ENCODE peak calls at places on chromosome 13, in eight cellular contexts. N is transverse colon, Q is sigmoid colon, B is suprapubic skin, P is esophagus muscularis mucosa, E is stomach, C is SK-N-SH, Y is HepG2. F is an unnamed sample.

GRCh38 chr13:34257980-34258379 is 440.0 kb downstream of the RFC3 start:
- DNase-seq in N (no peak), Q (no peak), B (no peak), P (no peak), E (no peak), C (no peak), Y (no peak), F (no peak)

GRCh38 chr13:30792257-30793000 is 57.1 kb downstream of the ALOX5AP start:
- DNase-seq in N (peak), Q (peak), B (no peak), P (no peak), E (peak), C (peak), Y (peak), F (peak)

GRCh38 chr13:102563267-102563666 is 33.5 kb upstream of the TPP2 start:
- DNase-seq in N (no peak), Q (no peak), B (no peak), P (no peak), E (no peak), C (no peak), Y (no peak), F (no peak)

GRCh38 chr13:27619711-27620376 is 485 bp downstream of the LNX2 start:
- DNase-seq in N (peak), Q (peak), B (peak), P (no peak), E (no peak), C (peak), Y (peak), F (no peak)

GRCh38 chr13:40994581-40995230 is 24.4 kb downstream of the ELF1 start:
- DNase-seq in N (no peak), Q (no peak), B (no peak), P (no peak), E (no peak), C (no peak), Y (no peak), F (no peak)

GRCh38 chr13:59774511-59774911 is 389.2 kb downstream of the DIAPH3 start:
- DNase-seq in N (no peak), Q (no peak), B (no peak), P (no peak), E (no peak), C (no peak), Y (peak), F (no peak)

GRCh38 chr13:52344108-52344507 is 61.9 kb downstream of the THSD1 start:
- DNase-seq in N (no peak), Q (no peak), B (no peak), P (no peak), E (no peak), C (no peak), Y (no peak), F (no peak)

GRCh38 chr13:108705031-108705430 is 75.6 kb downstream of the MYO16 start:
- DNase-seq in N (no peak), Q (no peak), B (no peak), P (no peak), E (no peak), C (no peak), Y (peak), F (no peak)

GRCh38 chr13:40063743-40064142 is 408.3 kb downstream of the COG6 start:
- DNase-seq in N (no peak), Q (no peak), B (no peak), P (peak), E (peak), C (no peak), Y (peak), F (no peak)

GRCh38 chr13:26019881-26020535 is 31.8 kb downstream of the SHISA2 start:
- DNase-seq in N (no peak), Q (no peak), B (no peak), P (no peak), E (no peak), C (no peak), Y (no peak), F (no peak)

GRCh38 chr13:59133903-59134302 is 1029.8 kb downstream of the DIAPH3 start:
- DNase-seq in N (no peak), Q (no peak), B (no peak), P (no peak), E (no peak), C (no peak), Y (no peak), F (no peak)

GRCh38 chr13:26460652-26461051 is 96.8 kb upstream of the WASF3 start:
- DNase-seq in N (no peak), Q (peak), B (no peak), P (no peak), E (peak), C (no peak), Y (no peak), F (no peak)

GRCh38 chr13:43083750-43084149 is 60.4 kb downstream of the DNAJC15 start:
- DNase-seq in N (no peak), Q (no peak), B (no peak), P (no peak), E (no peak), C (no peak), Y (no peak), F (no peak)

GRCh38 chr13:43085545-43085944 is 62.2 kb downstream of the DNAJC15 start:
- DNase-seq in N (no peak), Q (no peak), B (no peak), P (no peak), E (no peak), C (peak), Y (no peak), F (no peak)

GRCh38 chr13:43089912-43090498 is 66.6 kb downstream of the DNAJC15 start:
- DNase-seq in N (no peak), Q (no peak), B (no peak), P (no peak), E (no peak), C (no peak), Y (no peak), F (no peak)

DNA sequence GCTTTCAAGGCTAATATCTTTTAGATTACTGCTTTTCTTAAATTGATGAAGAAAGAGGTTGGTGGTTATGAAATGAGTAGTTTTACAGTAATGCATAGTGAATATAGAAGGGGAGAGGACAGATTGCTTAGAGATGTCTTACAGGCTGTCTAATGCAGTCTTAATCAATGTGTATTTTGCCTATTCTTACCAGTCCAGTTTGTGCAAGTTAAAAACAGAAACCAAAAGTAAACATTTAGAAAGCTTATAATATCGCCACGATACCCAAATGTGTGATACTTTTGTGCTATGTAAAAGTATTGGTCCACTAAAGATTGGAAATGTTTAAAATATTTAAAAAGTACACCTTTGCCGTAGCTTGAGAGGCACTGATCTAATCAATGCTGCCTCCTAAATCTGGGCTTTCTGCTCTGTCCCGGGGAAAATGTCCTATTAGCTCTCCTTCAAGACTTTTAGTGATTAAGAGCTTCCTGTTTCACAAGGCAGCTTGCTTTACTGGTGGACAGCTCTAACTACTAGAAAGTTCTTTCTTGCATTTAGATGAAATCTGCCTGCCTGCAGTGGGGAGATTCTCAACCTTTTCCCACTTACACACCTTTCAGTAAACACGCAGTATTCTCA is 64.7 kb downstream of the DNAJC15 start:
- DNase-seq in N (no peak), Q (no peak), B (no peak), P (no peak), E (no peak), C (no peak), Y (no peak), F (no peak)
- TF ChIP-seq POLR2AphosphoS5 in N (no peak), Q (no peak), B (no peak), P (no peak), E (no peak), C (no peak), Y (no peak), F (no peak)

GRCh38 chr13:77509221-77509620 is 26.3 kb upstream of the SCEL start:
- DNase-seq in N (no peak), Q (no peak), B (no peak), P (no peak), E (no peak), C (no peak), Y (no peak), F (no peak)

GRCh38 chr13:77510156-77510555 is 25.4 kb upstream of the SCEL start:
- DNase-seq in N (no peak), Q (no peak), B (no peak), P (no peak), E (no peak), C (no peak), Y (no peak), F (no peak)

GRCh38 chr13:77506874-77507273 is 28.6 kb upstream of the SCEL start:
- DNase-seq in N (no peak), Q (no peak), B (no peak), P (no peak), E (no peak), C (no peak), Y (no peak), F (no peak)

GRCh38 chr13:77511552-77511951 is 24.0 kb upstream of the SCEL start:
- DNase-seq in N (no peak), Q (no peak), B (no peak), P (no peak), E (no peak), C (no peak), Y (no peak), F (no peak)

GRCh38 chr13:77507931-77508776 is 27.4 kb upstream of the SCEL start:
- DNase-seq in N (no peak), Q (no peak), B (no peak), P (peak), E (no peak), C (no peak), Y (no peak), F (no peak)
- TF ChIP-seq EP300 in N (no peak), Q (no peak), B (no peak), P (no peak), E (no peak), C (peak), Y (no peak), F (no peak)

GRCh38 chr13:45341799-45342584 is 1.0 kb upstream of the TPT1 start:
- DNase-seq in N (peak), Q (peak), B (no peak), P (no peak), E (peak), C (peak), Y (no peak), F (no peak)
- TF ChIP-seq POLR2AphosphoS5 in N (peak), Q (no peak), B (no peak), P (peak), E (no peak), C (no peak), Y (no peak), F (peak)

DNA sequence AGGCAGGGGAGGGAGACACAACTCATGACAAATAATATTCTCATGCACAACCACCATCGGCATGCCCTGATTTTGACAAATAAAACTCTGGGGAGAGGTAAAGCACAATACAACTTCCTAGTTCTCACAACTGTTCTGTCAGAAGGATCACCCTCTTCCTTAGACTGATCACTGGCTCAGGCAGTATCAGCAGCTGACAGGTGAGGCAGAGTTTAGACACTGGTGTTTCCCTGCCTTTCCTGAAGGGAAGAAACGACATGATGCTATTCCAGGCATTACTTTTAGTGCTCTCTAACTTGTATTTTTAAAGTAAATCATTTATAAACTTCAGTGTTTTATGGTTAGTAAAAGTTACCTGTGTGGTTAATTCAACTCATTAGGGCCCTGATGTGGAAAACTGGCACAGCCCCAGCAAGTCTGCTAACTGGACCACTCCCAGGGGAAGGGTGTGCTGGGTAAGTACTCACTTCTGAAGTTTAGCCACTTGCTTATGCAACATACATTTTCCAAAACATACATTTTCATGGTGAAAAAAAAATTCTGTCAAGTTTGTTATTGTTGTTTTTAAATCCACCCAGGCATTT is 82.8 kb downstream of the CRYL1 start:
- DNase-seq in N (peak), Q (no peak), B (no peak), P (peak), E (no peak), C (no peak), Y (no peak), F (no peak)
- TF ChIP-seq EP300 in N (no peak), Q (no peak), B (no peak), P (no peak), E (no peak), C (no peak), Y (no peak), F (no peak)

GRCh38 chr13:28717170-28717569 is 1.6 kb downstream of the SLC46A3 start:
- DNase-seq in N (no peak), Q (no peak), B (no peak), P (no peak), E (no peak), C (no peak), Y (no peak), F (no peak)

GRCh38 chr13:28718538-28719226 is at the start of gene SLC46A3:
- DNase-seq in N (peak), Q (peak), B (peak), P (peak), E (peak), C (peak), Y (no peak), F (peak)

GRCh38 chr13:28719656-28720055 is 886 bp upstream of the SLC46A3 start:
- DNase-seq in N (no peak), Q (no peak), B (no peak), P (no peak), E (no peak), C (no peak), Y (no peak), F (no peak)

GRCh38 chr13:28719227-28719562 is 425 bp upstream of the SLC46A3 start:
- DNase-seq in N (no peak), Q (no peak), B (no peak), P (no peak), E (no peak), C (no peak), Y (no peak), F (no peak)

GRCh38 chr13:28718186-28718537 is 608 bp downstream of the SLC46A3 start:
- DNase-seq in N (no peak), Q (no peak), B (no peak), P (no peak), E (no peak), C (no peak), Y (no peak), F (no peak)
- TF ChIP-seq POLR2AphosphoS5 in N (no peak), Q (no peak), B (no peak), P (no peak), E (no peak), C (no peak), Y (no peak), F (peak)

DNA sequence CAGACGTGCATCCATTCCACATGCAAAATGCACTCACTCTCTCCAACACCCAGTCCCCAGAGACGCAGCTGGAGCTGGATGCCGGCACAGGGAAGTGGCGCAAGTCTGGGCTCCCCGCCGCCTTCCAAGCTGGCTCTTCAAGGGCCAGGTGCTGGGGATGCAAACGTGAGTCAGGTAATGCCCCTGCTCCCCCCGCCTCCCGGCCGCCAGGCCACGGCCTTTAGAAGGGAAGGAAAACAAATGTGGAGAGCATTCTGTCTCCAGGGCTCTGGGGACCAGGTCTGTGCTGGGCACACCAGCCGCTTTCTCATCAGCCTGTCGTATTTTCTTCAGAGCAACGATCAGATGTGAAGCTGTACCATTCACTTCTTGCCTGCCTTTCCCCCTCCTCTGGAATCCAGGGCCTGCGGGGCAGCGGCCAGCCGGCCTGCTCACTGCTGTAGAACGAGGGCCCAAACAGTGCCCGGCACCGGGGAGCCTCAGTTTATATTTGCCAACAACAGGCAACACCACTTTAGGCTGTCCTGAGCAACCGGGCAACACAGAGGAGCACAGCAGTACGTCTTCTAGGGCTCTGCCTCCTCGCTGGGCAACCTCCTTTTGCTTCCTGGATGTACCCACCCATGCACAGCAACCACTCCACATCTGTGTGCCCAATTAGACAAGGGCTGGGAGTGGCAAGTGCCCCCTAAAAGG is 3.8 kb downstream of the RAB20 start:
- DNase-seq in N (no peak), Q (peak), B (no peak), P (no peak), E (peak), C (no peak), Y (no peak), F (peak)
- TF ChIP-seq EP300 in N (no peak), Q (no peak), B (no peak), P (no peak), E (no peak), C (no peak), Y (no peak), F (peak)